ENCODE peak calls at places on chromosomes 2 and 18, in six cellular contexts. Y, M, L, C, K and S are unnamed samples.

GRCh38 chr18:63130176-63130575 is 189.4 kb downstream of the BCL2 start:
- DNase-seq in Y (no peak), M (no peak), L (no peak), C (no peak), K (no peak), S (no peak)

GRCh38 chr18:22391571-22392359 is 25.9 kb downstream of the CTAGE1 start:
- DNase-seq in Y (no peak), M (peak; percentile 51), L (peak; percentile 15), C (no peak), K (peak; percentile 74), S (peak; percentile 55)

GRCh38 chr2:208040199-208041171 is 15.2 kb upstream of the PLEKHM3 start:
- DNase-seq in Y (no peak), M (no peak), L (no peak), C (no peak), K (peak; percentile 59), S (peak; percentile 79)

GRCh38 chr2:70300771-70301343 is 1.0 kb downstream of the FAM136A start:
- DNase-seq in Y (no peak), M (no peak), L (no peak), C (no peak), K (no peak), S (no peak)

GRCh38 chr2:10787176-10787968 is 25.2 kb downstream of the PDIA6 start:
- DNase-seq in Y (no peak), M (no peak), L (no peak), C (no peak), K (peak; percentile 34), S (peak; percentile 40)

GRCh38 chr2:174612960-174613359 is 15.4 kb upstream of the WIPF1 start:
- DNase-seq in Y (no peak), M (no peak), L (no peak), C (no peak), K (no peak), S (peak; percentile 17)

GRCh38 chr18:34773961-34774754 is 64.1 kb downstream of the DTNA start:
- DNase-seq in Y (peak; percentile 46), M (no peak), L (no peak), C (no peak), K (no peak), S (no peak)

GRCh38 chr2:128440666-128441340 is 122.1 kb upstream of the HS6ST1 start:
- DNase-seq in Y (no peak), M (no peak), L (no peak), C (no peak), K (no peak), S (no peak)

GRCh38 chr2:192749606-192750200 is 555.0 kb upstream of the TMEFF2 start:
- DNase-seq in Y (no peak), M (no peak), L (no peak), C (no peak), K (no peak), S (peak; percentile 56)

GRCh38 chr2:142757111-142757510 is 120.4 kb upstream of the KYNU start:
- DNase-seq in Y (no peak), M (no peak), L (no peak), C (no peak), K (no peak), S (no peak)

GRCh38 chr18:5894613-5895299 is 566 bp downstream of the TMEM200C start:
- DNase-seq in Y (peak; percentile 62), M (no peak), L (no peak), C (no peak), K (no peak), S (peak; percentile 82)

GRCh38 chr2:98280376-98281102 is 65.7 kb upstream of the CNGA3 start:
- DNase-seq in Y (no peak), M (no peak), L (no peak), C (no peak), K (no peak), S (peak; percentile 75)

GRCh38 chr2:177983183-177983788 is 89.3 kb downstream of the PDE11A start:
- DNase-seq in Y (peak; percentile 60), M (no peak), L (peak; percentile 21), C (peak; percentile 51), K (no peak), S (peak; percentile 88)

GRCh38 chr2:142885543-142885942 is 8.1 kb downstream of the KYNU start:
- DNase-seq in Y (no peak), M (no peak), L (no peak), C (no peak), K (no peak), S (no peak)

GRCh38 chr2:219475697-219476604 is 22.7 kb upstream of the GMPPA start:
- DNase-seq in Y (peak; percentile 14), M (no peak), L (peak; percentile 67), C (peak; percentile 53), K (peak; percentile 41), S (peak; percentile 77)

GRCh38 chr2:233760043-233760442 is at the start of gene UGT1A1:
- DNase-seq in Y (no peak), M (no peak), L (no peak), C (no peak), K (no peak), S (peak; percentile 29)

GRCh38 chr2:66170681-66171234 is 264.2 kb upstream of the MEIS1 start:
- DNase-seq in Y (peak; percentile 48), M (no peak), L (no peak), C (peak; percentile 56), K (no peak), S (peak; percentile 45)

GRCh38 chr2:163774862-163775261 is 39.1 kb upstream of the FIGN start:
- DNase-seq in Y (no peak), M (peak; percentile 72), L (peak; percentile 33), C (no peak), K (no peak), S (peak; percentile 19)

GRCh38 chr18:58792086-58792485 is 72.6 kb upstream of the ZNF532 start:
- DNase-seq in Y (no peak), M (no peak), L (no peak), C (no peak), K (no peak), S (no peak)

GRCh38 chr18:23266717-23267446 is 131.6 kb downstream of the CABLES1 start:
- DNase-seq in Y (no peak), M (no peak), L (no peak), C (no peak), K (no peak), S (no peak)

GRCh38 chr2:28869494-28870145 is 489 bp downstream of the TRMT61B start:
- DNase-seq in Y (peak; percentile 54), M (no peak), L (peak; percentile 31), C (no peak), K (peak; percentile 10), S (peak; percentile 67)

GRCh38 chr18:906416-907170 is 1.9 kb downstream of the ADCYAP1 start:
- DNase-seq in Y (peak; percentile 87), M (no peak), L (no peak), C (no peak), K (no peak), S (peak; percentile 89)

GRCh38 chr2:210541280-210541902 is 15.0 kb upstream of the CPS1 start:
- DNase-seq in Y (peak; percentile 24), M (no peak), L (no peak), C (no peak), K (no peak), S (peak; percentile 2)

GRCh38 chr2:221051162-221051561 is 520.9 kb downstream of the EPHA4 start:
- DNase-seq in Y (no peak), M (no peak), L (no peak), C (no peak), K (no peak), S (no peak)

GRCh38 chr2:175169191-175169590 is 1.2 kb upstream of the ATF2 start:
- DNase-seq in Y (no peak), M (no peak), L (no peak), C (no peak), K (no peak), S (peak; percentile 29)

GRCh38 chr2:152406836-152407161 is 71.8 kb downstream of the FMNL2 start:
- DNase-seq in Y (no peak), M (no peak), L (no peak), C (no peak), K (no peak), S (no peak)

GRCh38 chr2:61255580-61256437 is 93.8 kb downstream of the C2orf74 start:
- DNase-seq in Y (no peak), M (peak; percentile 65), L (peak; percentile 15), C (no peak), K (no peak), S (peak; percentile 25)

GRCh38 chr18:28112056-28112470 is 64.9 kb downstream of the CDH2 start:
- DNase-seq in Y (no peak), M (peak; percentile 54), L (no peak), C (no peak), K (no peak), S (no peak)

GRCh38 chr2:126306539-126306938 is 349.4 kb upstream of the GYPC start:
- DNase-seq in Y (no peak), M (no peak), L (no peak), C (no peak), K (no peak), S (no peak)

GRCh38 chr18:64116806-64117205 is 32.1 kb downstream of the LINC00305 start:
- DNase-seq in Y (no peak), M (no peak), L (no peak), C (no peak), K (no peak), S (no peak)

GRCh38 chr2:11579867-11580659 is 46.2 kb downstream of the GREB1 start:
- DNase-seq in Y (no peak), M (no peak), L (no peak), C (no peak), K (no peak), S (no peak)

GRCh38 chr2:36951574-36951973 is 14.8 kb downstream of the STRN start:
- DNase-seq in Y (no peak), M (no peak), L (peak; percentile 32), C (no peak), K (no peak), S (peak; percentile 19)

GRCh38 chr18:58611471-58612131 is 17.3 kb downstream of the ALPK2 start:
- DNase-seq in Y (no peak), M (no peak), L (no peak), C (no peak), K (no peak), S (no peak)

GRCh38 chr2:121902171-121902591 is 146.7 kb downstream of the TSN start:
- DNase-seq in Y (no peak), M (no peak), L (no peak), C (no peak), K (no peak), S (no peak)

GRCh38 chr2:154259030-154259429 is 387.3 kb downstream of the GALNT13 start:
- DNase-seq in Y (no peak), M (no peak), L (no peak), C (no peak), K (no peak), S (no peak)

GRCh38 chr2:45190481-45190880 is 181.2 kb upstream of the SIX2 start:
- DNase-seq in Y (no peak), M (no peak), L (peak; percentile 58), C (no peak), K (no peak), S (no peak)

GRCh38 chr2:120768112-120769048 is 32.7 kb downstream of the GLI2 start:
- DNase-seq in Y (no peak), M (no peak), L (no peak), C (no peak), K (no peak), S (no peak)

GRCh38 chr2:71456617-71457016 is 3.3 kb downstream of the DYSF start:
- DNase-seq in Y (no peak), M (no peak), L (no peak), C (no peak), K (no peak), S (no peak)

GRCh38 chr2:58484201-58484600 is 243.1 kb upstream of the FANCL start:
- DNase-seq in Y (no peak), M (peak; percentile 53), L (peak; percentile 7), C (no peak), K (no peak), S (no peak)

GRCh38 chr2:60808330-60808801 is 52.3 kb downstream of the PAPOLG start:
- DNase-seq in Y (no peak), M (no peak), L (no peak), C (no peak), K (no peak), S (no peak)